ENCODE peak calls at places on chromosome 9, in nine cellular contexts. B is tibial artery, R is type B pancreatic cell, T is IMR-90, F is ovary, D is Calu3, J is endothelial cell, Y is foreskin fibroblast, L is AG09309. Z is an unnamed sample.

GRCh38 chr9:27462846-27463245 is 61.2 kb upstream of the IFNK start:
- DNase-seq in B (no peak), R (no peak), T (no peak), F (no peak), D (no peak), J (no peak), Y (no peak), L (no peak), Z (no peak)

GRCh38 chr9:27379311-27380236 is 82.6 kb upstream of the EQTN start:
- DNase-seq in B (no peak), R (no peak), T (no peak), F (no peak), D (peak), J (no peak), Y (no peak), L (no peak), Z (no peak)

GRCh38 chr9:5671711-5672353 is 42.9 kb downstream of the RIC1 start:
- DNase-seq in B (no peak), R (no peak), T (no peak), F (no peak), D (no peak), J (no peak), Y (no peak), L (no peak), Z (no peak)

GRCh38 chr9:107480386-107480789 is 9.2 kb downstream of the KLF4 start:
- DNase-seq in B (peak), R (no peak), T (peak), F (peak), D (no peak), J (no peak), Y (peak), L (peak), Z (no peak)

GRCh38 chr9:98132806-98133631 is 14.0 kb upstream of the TRIM14 start:
- DNase-seq in B (peak), R (no peak), T (no peak), F (no peak), D (no peak), J (no peak), Y (no peak), L (no peak), Z (no peak)

GRCh38 chr9:5375790-5376477 is 36.3 kb upstream of the RLN1 start:
- DNase-seq in B (no peak), R (no peak), T (no peak), F (no peak), D (no peak), J (no peak), Y (no peak), L (no peak), Z (no peak)

GRCh38 chr9:23555849-23556248 is 270.2 kb downstream of the ELAVL2 start:
- DNase-seq in B (no peak), R (no peak), T (no peak), F (no peak), D (no peak), J (no peak), Y (no peak), L (no peak), Z (no peak)

GRCh38 chr9:6415266-6415665 is 2.3 kb downstream of the UHRF2 start:
- DNase-seq in B (no peak), R (no peak), T (no peak), F (no peak), D (no peak), J (no peak), Y (no peak), L (no peak), Z (no peak)

GRCh38 chr9:92406506-92406905 is 2.1 kb upstream of the OGN start:
- DNase-seq in B (peak), R (no peak), T (no peak), F (no peak), D (no peak), J (no peak), Y (peak), L (no peak), Z (no peak)

GRCh38 chr9:129316281-129317030 is 138.4 kb upstream of the IER5L start:
- DNase-seq in B (peak), R (peak), T (no peak), F (no peak), D (no peak), J (no peak), Y (no peak), L (no peak), Z (no peak)

GRCh38 chr9:120757268-120757900 is 35.8 kb downstream of the FBXW2 start:
- DNase-seq in B (no peak), R (no peak), T (no peak), F (no peak), D (no peak), J (no peak), Y (no peak), L (no peak), Z (no peak)

DNA sequence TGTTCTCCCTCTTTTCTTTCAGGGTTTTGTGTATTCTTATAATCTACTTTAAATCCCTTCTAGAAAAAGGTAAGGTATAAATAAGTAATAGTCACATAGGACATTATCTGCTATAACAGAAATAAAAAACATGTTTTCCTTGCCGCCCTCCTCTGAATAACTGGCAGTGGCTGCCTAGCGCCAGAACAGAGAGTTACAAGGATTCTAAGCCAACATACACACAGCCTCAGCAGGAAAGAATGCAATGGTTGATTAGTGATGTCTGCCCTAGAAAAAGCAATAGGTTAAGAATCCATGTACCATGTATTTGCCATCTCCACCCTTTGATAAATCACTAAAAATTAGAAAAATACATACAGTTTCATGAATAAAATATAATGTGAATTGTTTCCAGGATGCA is 4.9 kb downstream of the MED27 start:
- DNase-seq in B (no peak), R (no peak), T (peak), F (no peak), D (no peak), J (no peak), Y (peak), L (no peak), Z (no peak)
- TF ChIP-seq CTCF in B (no peak), R (no peak), T (no peak), F (no peak), D (no peak), J (no peak), Y (no peak), L (no peak), Z (no peak)

GRCh38 chr9:38133595-38133994 is 64.6 kb upstream of the SHB start:
- DNase-seq in B (no peak), R (no peak), T (no peak), F (no peak), D (no peak), J (no peak), Y (no peak), L (no peak), Z (no peak)
- TF ChIP-seq CTCF in B (no peak), R (peak), T (peak), F (no peak), D (no peak), J (no peak), Y (no peak), L (no peak), Z (no peak)

GRCh38 chr9:136857166-136857565 is 5.0 kb downstream of the MAMDC4 start:
- DNase-seq in B (peak), R (no peak), T (no peak), F (no peak), D (no peak), J (no peak), Y (no peak), L (no peak), Z (no peak)

GRCh38 chr9:136857606-136858412 is 5.7 kb downstream of the MAMDC4 start:
- DNase-seq in B (no peak), R (no peak), T (no peak), F (peak), D (no peak), J (peak), Y (no peak), L (no peak), Z (no peak)

GRCh38 chr9:136856078-136856474 is 3.9 kb downstream of the MAMDC4 start:
- DNase-seq in B (peak), R (no peak), T (no peak), F (no peak), D (no peak), J (peak), Y (no peak), L (no peak), Z (no peak)

GRCh38 chr9:136855461-136856077 is 3.4 kb downstream of the MAMDC4 start:
- DNase-seq in B (peak), R (no peak), T (no peak), F (no peak), D (no peak), J (peak), Y (no peak), L (no peak), Z (no peak)

GRCh38 chr9:136856541-136857141 is 4.5 kb downstream of the MAMDC4 start:
- DNase-seq in B (peak), R (no peak), T (no peak), F (no peak), D (no peak), J (no peak), Y (no peak), L (no peak), Z (no peak)
- TF ChIP-seq CTCF in B (no peak), R (no peak), T (no peak), F (no peak), D (peak), J (no peak), Y (no peak), L (no peak), Z (no peak)

DNA sequence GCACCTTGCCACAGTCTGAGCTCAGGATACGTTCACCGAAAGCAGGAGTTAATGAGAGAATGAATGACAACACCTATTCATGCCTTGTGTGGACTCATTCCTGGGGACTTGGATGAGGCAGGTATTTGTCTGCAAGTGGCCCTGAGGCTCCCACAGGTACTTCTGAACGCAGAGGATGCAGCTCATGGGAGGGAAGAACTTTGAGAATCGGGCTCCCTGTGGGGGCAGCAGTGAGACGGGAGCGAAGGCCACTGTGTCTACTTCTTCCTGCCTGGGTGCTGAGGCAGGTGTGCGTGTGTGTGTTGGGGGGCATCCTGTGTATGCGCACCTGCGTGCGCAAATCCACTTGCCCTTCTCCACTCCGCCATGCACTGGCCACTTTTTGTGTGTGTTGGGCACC is 42.2 kb downstream of the PTPN3 start:
- DNase-seq in B (no peak), R (no peak), T (no peak), F (no peak), D (no peak), J (no peak), Y (no peak), L (no peak), Z (no peak)
- TF ChIP-seq CTCF in B (no peak), R (no peak), T (no peak), F (no peak), D (no peak), J (no peak), Y (no peak), L (no peak), Z (no peak)

GRCh38 chr9:122008559-122008958 is 84.5 kb downstream of the TTLL11 start:
- DNase-seq in B (no peak), R (no peak), T (no peak), F (no peak), D (no peak), J (no peak), Y (no peak), L (no peak), Z (no peak)

GRCh38 chr9:122004589-122004988 is 88.5 kb downstream of the TTLL11 start:
- DNase-seq in B (no peak), R (peak), T (no peak), F (no peak), D (no peak), J (no peak), Y (no peak), L (no peak), Z (no peak)

GRCh38 chr9:122007837-122008236 is 85.3 kb downstream of the TTLL11 start:
- DNase-seq in B (no peak), R (no peak), T (no peak), F (no peak), D (no peak), J (no peak), Y (no peak), L (no peak), Z (no peak)

GRCh38 chr9:122001491-122002201 is 91.5 kb downstream of the TTLL11 start:
- DNase-seq in B (no peak), R (peak), T (peak), F (peak), D (no peak), J (no peak), Y (peak), L (no peak), Z (no peak)

DNA sequence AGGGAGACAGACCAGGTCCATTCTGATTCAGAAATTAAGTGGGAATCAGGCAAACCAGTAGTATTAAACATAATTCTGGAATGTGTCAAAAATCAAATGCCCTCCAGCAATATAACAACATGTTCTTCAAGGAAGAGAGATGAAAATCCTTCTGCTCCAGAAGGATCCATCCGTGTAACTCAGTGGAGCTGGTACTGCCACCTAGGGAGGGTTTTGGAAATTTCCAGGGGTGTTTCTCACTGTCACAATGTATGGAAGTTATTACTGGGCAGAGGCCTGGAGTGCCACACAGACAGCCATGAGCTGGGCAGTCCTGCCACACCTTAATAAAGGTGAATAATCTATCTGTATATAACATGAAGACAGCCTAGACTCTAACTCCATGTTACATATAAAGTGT is 87.5 kb downstream of the TTLL11 start:
- DNase-seq in B (no peak), R (peak), T (peak), F (no peak), D (peak), J (peak), Y (peak), L (peak), Z (no peak)
- TF ChIP-seq CTCF in B (no peak), R (peak), T (peak), F (no peak), D (peak), J (no peak), Y (peak), L (peak), Z (peak)

GRCh38 chr9:99427252-99427651 is 205.2 kb downstream of the SEC61B start:
- DNase-seq in B (no peak), R (no peak), T (no peak), F (no peak), D (no peak), J (no peak), Y (no peak), L (no peak), Z (no peak)

GRCh38 chr9:99431103-99431502 is 209.0 kb downstream of the SEC61B start:
- DNase-seq in B (no peak), R (no peak), T (peak), F (no peak), D (no peak), J (no peak), Y (peak), L (no peak), Z (no peak)

GRCh38 chr9:99425124-99425523 is 203.0 kb downstream of the SEC61B start:
- DNase-seq in B (no peak), R (no peak), T (no peak), F (no peak), D (no peak), J (no peak), Y (no peak), L (no peak), Z (no peak)

GRCh38 chr9:99430301-99430700 is 208.2 kb downstream of the SEC61B start:
- DNase-seq in B (no peak), R (no peak), T (peak), F (no peak), D (no peak), J (no peak), Y (peak), L (no peak), Z (no peak)

GRCh38 chr9:99426443-99426842 is 204.4 kb downstream of the SEC61B start:
- DNase-seq in B (no peak), R (no peak), T (no peak), F (no peak), D (no peak), J (no peak), Y (no peak), L (no peak), Z (no peak)
- TF ChIP-seq CTCF in B (no peak), R (no peak), T (no peak), F (no peak), D (no peak), J (no peak), Y (no peak), L (no peak), Z (no peak)

GRCh38 chr9:133199648-133200321 is 9.3 kb downstream of the OBP2B start:
- DNase-seq in B (no peak), R (no peak), T (no peak), F (peak), D (no peak), J (no peak), Y (no peak), L (no peak), Z (no peak)
- TF ChIP-seq CTCF in B (no peak), R (no peak), T (no peak), F (no peak), D (no peak), J (no peak), Y (no peak), L (no peak), Z (no peak)

DNA sequence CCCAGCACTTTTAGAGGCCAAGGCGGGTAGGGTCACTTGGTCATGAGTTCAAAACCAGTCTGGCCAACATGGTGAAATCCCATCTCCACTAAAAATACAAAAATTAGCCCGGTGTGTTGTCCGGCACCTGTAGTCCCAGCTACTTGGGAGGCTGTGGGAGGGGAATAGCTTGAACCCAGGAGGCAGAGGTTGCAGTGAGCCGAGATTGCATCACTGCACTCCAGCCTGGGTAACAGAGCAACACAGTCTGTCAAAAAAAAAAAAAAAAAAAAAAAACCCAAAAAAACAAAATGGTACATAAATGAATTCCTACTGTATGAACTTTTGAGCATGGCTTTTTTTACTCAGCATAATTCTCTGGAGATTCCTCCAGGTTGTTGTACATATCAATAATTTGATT is 37.6 kb upstream of the PCAT7 start:
- DNase-seq in B (no peak), R (no peak), T (no peak), F (no peak), D (no peak), J (no peak), Y (no peak), L (no peak), Z (no peak)
- TF ChIP-seq CTCF in B (no peak), R (no peak), T (no peak), F (no peak), D (no peak), J (no peak), Y (no peak), L (no peak), Z (no peak)

Z was measured in nephron progenitor cell.